ENCODE peak calls at places on chromosome 13, in six cellular contexts. M, G, S, N, Q and L are unnamed samples.

GRCh38 chr13:112110479-112110878 is 43.5 kb downstream of the SOX1 start:
- DNase-seq in S (no peak), Q (no peak), N (no peak), M (no peak), G (no peak), L (no peak)

GRCh38 chr13:40464349-40464748 is 202.1 kb downstream of the FOXO1 start:
- DNase-seq in G (no peak), Q (no peak), S (no peak), N (no peak), M (no peak), L (no peak)

GRCh38 chr13:23583491-23583890 is 13.3 kb downstream of the TNFRSF19 start:
- DNase-seq in N (peak), M (no peak), S (no peak), Q (no peak), G (no peak), L (no peak)

GRCh38 chr13:52411629-52412028 is 5.7 kb upstream of the THSD1 start:
- DNase-seq in Q (no peak), S (no peak), M (no peak), N (peak), G (no peak), L (no peak)

GRCh38 chr13:36131215-36131930 is at the start of gene DCLK1:
- DNase-seq in M (peak), Q (peak), G (peak), S (peak), N (peak), L (no peak)

GRCh38 chr13:36297600-36298338 is at the start of gene CCDC169:
- DNase-seq in N (peak), S (peak), Q (peak), G (peak), M (peak), L (peak)

GRCh38 chr13:52617070-52618060 is 24.9 kb upstream of the HNRNPA1L2 start:
- DNase-seq in S (peak), Q (peak), G (peak), M (peak), N (peak), L (peak)

GRCh38 chr13:94178625-94179244 is 300.7 kb downstream of the DCT start:
- DNase-seq in S (no peak), G (no peak), Q (no peak), N (no peak), M (no peak), L (no peak)

GRCh38 chr13:37656247-37656940 is 57.8 kb upstream of the POSTN start:
- DNase-seq in S (no peak), Q (no peak), G (no peak), N (peak), M (no peak), L (no peak)

GRCh38 chr13:93708323-93709075 is 481.9 kb downstream of the GPC6 start:
- DNase-seq in G (no peak), Q (no peak), S (no peak), N (no peak), M (no peak), L (no peak)

GRCh38 chr13:85508683-85509329 is 290.4 kb downstream of the SLITRK6 start:
- DNase-seq in M (no peak), Q (no peak), G (no peak), N (peak), S (no peak), L (no peak)

GRCh38 chr13:102567857-102568256 is 28.9 kb upstream of the TPP2 start:
- DNase-seq in G (no peak), N (no peak), S (no peak), M (no peak), Q (no peak), L (no peak)

GRCh38 chr13:93559718-93560117 is 333.1 kb downstream of the GPC6 start:
- DNase-seq in M (no peak), G (no peak), Q (no peak), N (peak), S (no peak), L (no peak)

GRCh38 chr13:43785681-43786471 is 896 bp downstream of the ENOX1 start:
- DNase-seq in N (peak), S (peak), Q (peak), M (peak), G (peak), L (peak)

GRCh38 chr13:42396501-42396900 is 124.5 kb downstream of the AKAP11 start:
- DNase-seq in S (no peak), M (no peak), N (no peak), Q (no peak), G (no peak), L (no peak)

GRCh38 chr13:112821340-112822055 is 131.7 kb downstream of the ATP11A start:
- DNase-seq in S (peak), G (no peak), M (no peak), Q (peak), N (no peak), L (no peak)

GRCh38 chr13:20869540-20869939 is 33.0 kb downstream of the XPO4 start:
- DNase-seq in G (no peak), S (no peak), Q (no peak), N (peak), M (no peak), L (no peak)

GRCh38 chr13:113876341-113877148 is 12.7 kb upstream of the GAS6 start:
- DNase-seq in M (no peak), N (no peak), G (no peak), S (no peak), Q (no peak), L (no peak)

GRCh38 chr13:62038214-62038613 is 622.6 kb upstream of the PCDH20 start:
- DNase-seq in Q (no peak), N (peak), M (no peak), G (no peak), S (no peak), L (no peak)

GRCh38 chr13:90721937-90722336 is 625.5 kb upstream of the MIR17HG start:
- DNase-seq in G (no peak), N (no peak), S (no peak), Q (no peak), M (no peak), L (no peak)

GRCh38 chr13:40352385-40352778 is 314.1 kb downstream of the FOXO1 start:
- DNase-seq in S (no peak), G (peak), M (peak), Q (no peak), N (peak), L (no peak)

GRCh38 chr13:44816701-44817684 is 172.3 kb downstream of the NUFIP1 start:
- DNase-seq in S (no peak), N (no peak), Q (no peak), G (no peak), M (no peak), L (no peak)

GRCh38 chr13:113862191-113862765 is 1.6 kb downstream of the GAS6 start:
- DNase-seq in M (no peak), G (no peak), Q (peak), S (peak), N (peak), L (peak)

GRCh38 chr13:28379371-28380083 is 115.4 kb downstream of the FLT1 start:
- DNase-seq in G (no peak), Q (no peak), N (no peak), S (no peak), M (no peak), L (no peak)

GRCh38 chr13:28373803-28374202 is 121.1 kb downstream of the FLT1 start:
- DNase-seq in Q (no peak), S (no peak), M (no peak), G (no peak), N (no peak), L (no peak)

GRCh38 chr13:28380319-28380718 is 114.6 kb downstream of the FLT1 start:
- DNase-seq in G (no peak), S (no peak), N (no peak), Q (no peak), M (no peak), L (no peak)

GRCh38 chr13:28375250-28375930 is 119.5 kb downstream of the FLT1 start:
- DNase-seq in S (no peak), G (no peak), N (no peak), M (no peak), Q (no peak), L (no peak)

DNA sequence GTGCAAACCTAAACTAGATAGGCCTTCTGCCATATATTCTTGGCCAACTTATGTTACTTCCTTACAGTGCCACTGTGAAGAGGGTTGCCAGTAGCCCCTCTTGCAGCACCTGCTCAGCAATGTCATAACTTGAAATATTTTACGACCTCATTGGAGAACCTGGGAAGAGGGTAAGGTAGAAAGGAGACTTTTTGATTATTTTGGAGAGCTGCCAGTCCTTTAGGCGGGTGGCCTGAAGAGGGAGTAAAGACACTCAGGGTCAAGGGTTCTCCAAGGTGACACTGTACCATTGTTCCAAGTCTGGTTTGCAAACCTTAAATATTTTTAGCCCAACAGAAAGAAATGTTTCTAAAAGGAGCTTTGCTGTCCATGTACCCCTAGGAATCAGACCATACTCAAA is 118.3 kb downstream of the FLT1 start:
- DNase-seq in Q (no peak), G (no peak), M (no peak), N (no peak), S (no peak), L (no peak)
- TF ChIP-seq CTCF in Q (no peak), G (no peak), M (no peak), N (no peak), S (no peak), L (no peak)

GRCh38 chr13:109998808-109999528 is 212.6 kb upstream of the IRS2 start:
- DNase-seq in Q (no peak), S (no peak), M (no peak), G (no peak), N (peak), L (no peak)
- TF ChIP-seq CTCF in Q (no peak), S (no peak), M (peak), G (no peak), N (no peak), L (no peak)

DNA sequence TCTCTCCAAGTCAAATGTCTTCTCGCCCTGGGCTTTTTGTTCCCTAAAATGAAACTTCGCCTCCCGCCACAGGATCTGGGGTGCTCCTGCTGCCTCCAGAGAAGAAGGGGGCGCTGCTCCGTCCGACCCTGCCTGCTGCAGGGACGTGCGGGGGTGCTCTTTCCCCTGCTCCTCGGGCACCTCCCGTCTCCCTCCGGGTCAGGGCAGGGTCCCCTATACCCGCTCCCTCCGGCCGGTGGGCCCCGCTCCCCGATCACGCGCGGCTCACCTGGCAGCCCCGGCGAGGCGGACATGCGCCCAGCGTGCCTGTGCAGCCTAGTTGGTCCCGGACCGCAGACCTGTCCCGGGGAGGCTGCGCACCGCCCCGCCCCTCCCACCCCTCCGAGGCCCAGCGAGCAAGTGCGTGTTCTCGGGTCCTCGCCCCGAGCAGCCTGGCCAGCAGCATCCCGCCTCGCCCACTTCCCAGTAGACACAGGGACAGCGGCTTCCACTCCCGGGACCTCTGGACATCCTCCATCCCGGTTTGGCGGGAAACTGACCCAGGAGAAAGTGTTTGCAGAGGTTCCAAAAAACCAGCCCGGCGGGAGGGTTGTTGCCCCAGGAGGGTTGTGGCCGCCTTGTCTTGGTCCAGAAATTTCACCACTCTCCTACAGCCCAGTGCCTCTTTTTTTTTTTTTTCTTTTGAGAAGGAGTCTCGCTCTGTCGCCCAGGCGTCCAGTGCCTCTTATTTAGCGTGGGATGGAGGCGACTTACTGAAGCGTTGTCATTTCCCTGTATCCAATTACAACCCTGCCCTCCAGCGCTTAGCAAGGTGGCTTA is at the start of gene OXGR1:
- DNase-seq in G (no peak), Q (no peak), S (no peak), N (no peak), M (no peak), L (no peak)
- TF ChIP-seq CTCF in G (no peak), Q (no peak), S (no peak), N (no peak), M (no peak), L (no peak)

DNA sequence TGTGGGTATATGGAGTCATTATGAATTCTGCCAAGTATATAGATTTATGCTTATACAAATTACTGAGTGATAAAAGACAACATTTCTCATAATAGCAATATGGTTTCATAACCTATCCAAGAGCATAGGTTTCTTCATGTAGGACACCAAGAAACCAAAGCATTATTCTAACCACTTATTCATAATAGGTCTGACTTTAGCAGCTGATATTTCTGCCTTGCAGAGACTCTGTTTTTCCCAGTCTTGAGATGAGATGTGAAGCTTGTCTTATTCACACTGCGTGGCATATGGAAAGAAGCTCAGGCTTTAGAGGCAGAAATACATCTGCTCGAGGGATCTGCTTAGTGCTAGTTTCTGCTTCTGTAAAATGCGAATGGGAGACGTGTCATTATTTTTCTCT is 231.9 kb upstream of the SPRY2 start:
- DNase-seq in S (no peak), N (no peak), G (no peak), M (no peak), Q (no peak), L (no peak)
- TF ChIP-seq CTCF in S (no peak), N (no peak), G (no peak), M (no peak), Q (no peak), L (no peak)

GRCh38 chr13:104318121-104318520 is 1251.9 kb upstream of the SLC10A2 start:
- DNase-seq in Q (no peak), S (no peak), M (no peak), G (no peak), N (peak), L (no peak)
- TF ChIP-seq CTCF in Q (no peak), S (no peak), M (peak), G (no peak), N (no peak), L (no peak)

GRCh38 chr13:27622102-27622820 is 569 bp downstream of the POLR1D start:
- DNase-seq in N (peak), G (no peak), Q (no peak), M (no peak), S (peak), L (no peak)
- TF ChIP-seq CTCF in N (peak), G (no peak), Q (no peak), M (no peak), S (no peak), L (no peak)

DNA sequence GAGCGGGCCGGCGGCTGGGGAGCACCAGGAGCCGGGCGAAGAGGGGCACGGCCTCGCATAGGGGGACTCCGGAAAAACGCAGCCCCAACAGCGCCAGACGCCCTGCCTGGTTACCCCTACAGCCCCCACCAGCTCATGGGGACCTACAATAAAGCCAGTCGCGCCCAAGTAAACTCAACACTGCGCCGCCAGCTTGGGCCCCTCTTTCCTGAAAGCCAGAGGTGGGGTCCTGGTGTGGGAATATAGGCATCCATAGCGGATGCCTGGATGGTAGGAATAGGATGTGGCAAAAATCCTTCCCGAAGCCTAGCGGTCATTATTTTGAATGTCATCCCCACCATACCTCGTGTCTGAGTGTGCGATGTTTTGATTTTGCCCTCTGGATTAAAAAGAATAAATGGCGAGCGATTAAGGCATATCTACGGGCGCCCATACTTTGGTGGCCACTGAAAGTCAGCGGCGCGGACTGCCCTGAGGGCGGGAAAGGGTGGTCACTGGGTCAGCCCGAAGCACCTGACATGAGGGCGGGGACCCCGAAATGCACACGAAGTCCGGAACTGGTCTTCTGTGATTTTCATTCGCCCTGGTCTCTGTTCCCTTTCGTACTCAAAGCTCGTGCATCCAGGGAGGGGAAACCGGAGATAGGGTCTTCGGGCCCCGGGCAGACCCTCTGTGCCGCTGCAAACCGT is at the start of the genes NHLRC3 and PROSER1:
- DNase-seq in G (peak), M (peak), S (peak), Q (peak), N (peak), L (peak)
- TF ChIP-seq CTCF in G (peak), M (no peak), S (no peak), Q (no peak), N (no peak), L (no peak)